ENCODE peak calls at places on chromosome X, in seven cellular contexts. L, U, I, D, K, A and X are unnamed samples.

GRCh38 chrX:20378291-20378920 is 111.7 kb upstream of the RPS6KA3 start:
- ATAC-seq in L (peak), U (no peak), I (no peak), D (no peak), K (peak), A (no peak), X (peak)

GRCh38 chrX:37678574-37678973 is 7.0 kb upstream of the XK start:
- ATAC-seq in L (no peak), U (no peak), I (no peak), D (no peak), K (no peak), A (no peak), X (no peak)

GRCh38 chrX:1433646-1434357 is 18.9 kb downstream of the ASMTL start:
- ATAC-seq in L (no peak), U (no peak), I (no peak), D (no peak), K (no peak), A (peak), X (no peak)

GRCh38 chrX:140710710-140711109 is 1.2 kb downstream of the LINC00632 start:
- ATAC-seq in L (no peak), U (peak), I (no peak), D (no peak), K (no peak), A (peak), X (no peak)

GRCh38 chrX:134406230-134406794 is 53.7 kb upstream of the HPRT1 start:
- ATAC-seq in L (no peak), U (peak), I (no peak), D (no peak), K (no peak), A (no peak), X (no peak)

GRCh38 chrX:153719238-153719637 is 4.9 kb downstream of the BCAP31 start:
- ATAC-seq in L (no peak), U (no peak), I (no peak), D (no peak), K (no peak), A (no peak), X (no peak)

GRCh38 chrX:3244203-3244743 is 102.2 kb downstream of the MXRA5 start:
- ATAC-seq in L (no peak), U (no peak), I (no peak), D (no peak), K (no peak), A (no peak), X (no peak)

GRCh38 chrX:6407541-6407940 is 127.4 kb downstream of the VCX3A start:
- ATAC-seq in L (no peak), U (no peak), I (no peak), D (no peak), K (no peak), A (no peak), X (no peak)

GRCh38 chrX:123869488-123869887 is 9.6 kb downstream of the XIAP start:
- ATAC-seq in L (peak), U (no peak), I (no peak), D (no peak), K (peak), A (no peak), X (peak)

GRCh38 chrX:100625985-100626491 is 10.6 kb downstream of the TSPAN6 start:
- ATAC-seq in L (peak), U (no peak), I (no peak), D (no peak), K (peak), A (no peak), X (peak)

GRCh38 chrX:19177710-19178109 is 55.4 kb upstream of the ADGRG2 start:
- ATAC-seq in L (no peak), U (no peak), I (no peak), D (no peak), K (peak), A (no peak), X (no peak)

GRCh38 chrX:15750611-15751159 is 12.6 kb downstream of the CA5B start:
- ATAC-seq in L (no peak), U (no peak), I (peak), D (peak), K (peak), A (peak), X (no peak)

GRCh38 chrX:31590581-31591113 is 518.8 kb upstream of the FTHL17 start:
- ATAC-seq in L (no peak), U (peak), I (no peak), D (no peak), K (no peak), A (no peak), X (no peak)

GRCh38 chrX:77451041-77451440 is 3.9 kb downstream of the FGF16 start:
- ATAC-seq in L (no peak), U (peak), I (no peak), D (peak), K (peak), A (no peak), X (no peak)

GRCh38 chrX:45807572-45808425 is 607.1 kb upstream of the DIPK2B start:
- ATAC-seq in L (no peak), U (no peak), I (peak), D (peak), K (peak), A (peak), X (no peak)

GRCh38 chrX:100864967-100865366 is 9.2 kb downstream of the NOX1 start:
- ATAC-seq in L (no peak), U (peak), I (no peak), D (no peak), K (peak), A (no peak), X (no peak)

GRCh38 chrX:42714981-42715688 is 62.8 kb downstream of the PPP1R2C start:
- ATAC-seq in L (peak), U (peak), I (no peak), D (peak), K (peak), A (peak), X (no peak)

GRCh38 chrX:112645774-112646173 is 34.0 kb downstream of the LHFPL1 start:
- ATAC-seq in L (no peak), U (no peak), I (no peak), D (no peak), K (peak), A (no peak), X (no peak)

GRCh38 chrX:86194758-86195157 is 46.5 kb downstream of the DACH2 start:
- ATAC-seq in L (no peak), U (no peak), I (no peak), D (no peak), K (no peak), A (no peak), X (no peak)

GRCh38 chrX:27807690-27808089 is at the start of gene MAGEB10:
- ATAC-seq in L (no peak), U (no peak), I (no peak), D (no peak), K (no peak), A (no peak), X (no peak)

GRCh38 chrX:121457096-121457495 is 409.7 kb downstream of the GLUD2 start:
- ATAC-seq in L (no peak), U (no peak), I (no peak), D (no peak), K (no peak), A (no peak), X (no peak)

GRCh38 chrX:11059923-11060322 is 51.2 kb upstream of the HCCS start:
- ATAC-seq in L (no peak), U (no peak), I (no peak), D (no peak), K (no peak), A (no peak), X (no peak)

GRCh38 chrX:50903387-50904027 is 7.0 kb upstream of the BMP15 start:
- ATAC-seq in L (peak), U (peak), I (peak), D (no peak), K (no peak), A (peak), X (no peak)

GRCh38 chrX:41605144-41605543 is 83.6 kb upstream of the GPR34 start:
- ATAC-seq in L (no peak), U (no peak), I (no peak), D (no peak), K (no peak), A (no peak), X (no peak)

GRCh38 chrX:103518571-103518970 is 718 bp downstream of the RAB40A start:
- ATAC-seq in L (no peak), U (no peak), I (no peak), D (no peak), K (no peak), A (no peak), X (no peak)

GRCh38 chrX:40908857-40909475 is 173.6 kb upstream of the MED14 start:
- ATAC-seq in L (no peak), U (no peak), I (no peak), D (no peak), K (no peak), A (no peak), X (no peak)

GRCh38 chrX:155266446-155266845 is 2.2 kb upstream of the RAB39B start:
- ATAC-seq in L (no peak), U (no peak), I (no peak), D (no peak), K (no peak), A (no peak), X (no peak)

GRCh38 chrX:116111934-116112595 is 58.5 kb upstream of the AGTR2 start:
- ATAC-seq in L (no peak), U (no peak), I (no peak), D (no peak), K (no peak), A (no peak), X (no peak)

GRCh38 chrX:46263494-46263893 is 281.7 kb downstream of the ZNF674 start:
- ATAC-seq in L (no peak), U (no peak), I (no peak), D (no peak), K (no peak), A (no peak), X (no peak)

GRCh38 chrX:133249659-133250058 is 31.5 kb upstream of the TFDP3 start:
- ATAC-seq in L (no peak), U (no peak), I (no peak), D (no peak), K (no peak), A (no peak), X (no peak)

GRCh38 chrX:3026074-3026588 is 15.1 kb upstream of the ARSF start:
- ATAC-seq in L (no peak), U (no peak), I (no peak), D (no peak), K (no peak), A (no peak), X (no peak)

GRCh38 chrX:10483191-10483808 is 137.1 kb downstream of the MID1 start:
- ATAC-seq in L (no peak), U (peak), I (no peak), D (peak), K (no peak), A (peak), X (no peak)

GRCh38 chrX:13059676-13060499 is 15.5 kb upstream of the FAM9C start:
- ATAC-seq in L (no peak), U (no peak), I (peak), D (no peak), K (no peak), A (no peak), X (no peak)

GRCh38 chrX:139909716-139910115 is 23.1 kb downstream of the ATP11C start:
- ATAC-seq in L (peak), U (no peak), I (no peak), D (no peak), K (peak), A (no peak), X (peak)

GRCh38 chrX:154018518-154019060 is 1.1 kb downstream of the IRAK1 start:
- ATAC-seq in L (no peak), U (no peak), I (no peak), D (no peak), K (no peak), A (no peak), X (no peak)

GRCh38 chrX:55135171-55135570 is 46.4 kb downstream of the PAGE2 start:
- ATAC-seq in L (no peak), U (peak), I (peak), D (no peak), K (no peak), A (no peak), X (no peak)

GRCh38 chrX:129496625-129497024 is 26.7 kb downstream of the SMARCA1 start:
- ATAC-seq in L (no peak), U (no peak), I (no peak), D (no peak), K (no peak), A (no peak), X (no peak)

GRCh38 chrX:94914235-94914634 is 1240.2 kb downstream of the FAM133A start:
- ATAC-seq in L (no peak), U (peak), I (no peak), D (no peak), K (no peak), A (no peak), X (no peak)

GRCh38 chrX:104319346-104319745 is 64.6 kb upstream of the ESX1 start:
- ATAC-seq in L (no peak), U (no peak), I (no peak), D (no peak), K (no peak), A (no peak), X (no peak)